ENCODE peak calls at places on chromosomes 16 and 17, in six cellular contexts. O, B, J, M, Z and G are unnamed samples.

GRCh38 chr16:58057126-58057525 is 31.6 kb downstream of the MMP15 start:
- DNase-seq in O (no peak), Z (no peak), B (no peak), J (no peak), M (no peak), G (no peak)

GRCh38 chr16:52624891-52625290 is 77.9 kb upstream of the TOX3 start:
- DNase-seq in O (no peak), Z (no peak), J (no peak), B (no peak), M (no peak), G (no peak)

GRCh38 chr17:81064746-81065475 is 30.0 kb downstream of the BAIAP2 start:
- DNase-seq in O (peak), Z (no peak), J (peak), B (no peak), M (no peak), G (no peak)

GRCh38 chr16:9034056-9034455 is 57.4 kb upstream of the HAPSTR1 start:
- DNase-seq in B (no peak), O (no peak), Z (no peak), J (no peak), M (no peak), G (no peak)

GRCh38 chr17:2230877-2231276 is 72.7 kb downstream of the SMG6 start:
- DNase-seq in B (no peak), J (no peak), M (peak), Z (peak), O (peak), G (no peak)

GRCh38 chr16:86723699-86724098 is 145.3 kb downstream of the FOXL1 start:
- DNase-seq in Z (no peak), J (peak), O (no peak), M (no peak), B (no peak), G (no peak)

GRCh38 chr17:29956225-29956624 is 14.8 kb downstream of the EFCAB5 start:
- DNase-seq in J (no peak), O (no peak), Z (no peak), M (no peak), B (no peak), G (no peak)

GRCh38 chr17:59026176-59026939 is 80.3 kb downstream of the TRIM37 start:
- DNase-seq in Z (no peak), B (no peak), J (no peak), O (no peak), M (no peak), G (no peak)

GRCh38 chr16:49485663-49486062 is 112.1 kb downstream of the C16orf78 start:
- DNase-seq in B (no peak), M (no peak), Z (no peak), J (peak), O (no peak), G (no peak)

GRCh38 chr17:4559139-4559791 is 1.1 kb downstream of the GGT6 start:
- DNase-seq in M (no peak), Z (no peak), O (no peak), J (no peak), B (no peak), G (no peak)

GRCh38 chr16:22366371-22366770 is 8.0 kb downstream of the CDR2 start:
- DNase-seq in B (no peak), O (no peak), J (no peak), M (no peak), Z (no peak), G (no peak)

GRCh38 chr17:29148257-29148789 is 31.9 kb downstream of the MYO18A start:
- DNase-seq in J (no peak), O (no peak), M (no peak), B (no peak), Z (no peak), G (no peak)

DNA sequence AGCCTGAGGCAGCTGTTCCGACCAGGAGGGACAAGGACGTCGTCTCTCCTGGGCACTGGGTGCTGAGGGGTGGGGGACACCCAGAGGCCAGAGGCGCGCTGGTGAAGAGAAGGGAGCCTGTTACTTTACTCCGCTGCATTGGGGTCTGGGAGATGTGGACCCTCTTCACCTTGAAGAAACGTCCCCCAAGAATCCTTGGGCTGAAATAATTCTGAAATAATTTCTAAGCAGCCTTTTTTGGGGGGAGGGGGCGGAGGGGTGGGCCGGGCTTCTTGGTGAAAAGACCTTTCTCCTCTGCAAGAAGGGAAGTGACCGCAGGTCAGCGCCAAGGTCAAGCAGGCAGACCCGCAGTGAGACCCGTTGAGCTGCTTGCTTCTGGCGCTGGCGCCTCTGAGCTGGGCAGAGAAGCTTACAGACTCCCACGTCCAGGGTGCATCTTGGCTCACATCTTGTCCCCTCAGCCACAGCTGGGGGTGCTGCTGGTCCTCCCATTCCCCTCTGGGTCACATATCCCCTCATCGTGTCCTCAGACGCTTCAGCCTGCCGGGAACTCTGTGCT is 1.1 kb downstream of the SYT17 start:
- DNase-seq in M (no peak), B (no peak), J (no peak), O (no peak), Z (no peak), G (no peak)
- H3K4me3 ChIP-seq in M (no peak), B (peak), J (no peak), O (no peak), Z (no peak), G (peak)

DNA sequence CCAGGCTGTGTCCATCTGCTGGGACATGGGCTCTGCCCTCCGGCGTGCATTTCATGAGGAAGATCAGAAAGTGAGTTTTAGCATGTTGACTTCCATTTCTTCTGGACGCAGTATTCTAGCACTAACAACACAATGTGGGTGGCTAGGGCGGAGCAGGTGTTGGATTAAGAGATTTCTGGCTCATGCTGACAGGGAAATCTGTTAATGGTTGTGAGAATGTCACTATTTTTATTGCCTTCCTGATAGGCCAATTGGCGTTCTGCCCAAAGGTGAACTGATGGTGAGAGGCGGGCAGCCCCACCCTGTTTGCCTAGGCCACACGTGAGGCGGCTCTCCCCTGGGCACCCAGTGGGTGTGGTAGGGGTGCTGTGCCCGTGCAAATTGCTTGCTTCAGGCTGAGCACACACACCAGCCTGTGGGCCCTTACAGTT is 30.8 kb downstream of the PGS1 start:
- DNase-seq in M (no peak), O (no peak), J (no peak), B (no peak), Z (no peak), G (no peak)
- H3K23ac ChIP-seq in M (no peak), O (no peak), J (no peak), B (no peak), Z (no peak), G (no peak)

GRCh38 chr16:72876981-72877373 is 171.0 kb downstream of the ZFHX3 start:
- DNase-seq in J (peak), B (no peak), Z (peak), O (no peak), M (no peak), G (no peak)
- H3K4me3 ChIP-seq in J (no peak), B (no peak), Z (no peak), O (no peak), M (no peak), G (no peak)

DNA sequence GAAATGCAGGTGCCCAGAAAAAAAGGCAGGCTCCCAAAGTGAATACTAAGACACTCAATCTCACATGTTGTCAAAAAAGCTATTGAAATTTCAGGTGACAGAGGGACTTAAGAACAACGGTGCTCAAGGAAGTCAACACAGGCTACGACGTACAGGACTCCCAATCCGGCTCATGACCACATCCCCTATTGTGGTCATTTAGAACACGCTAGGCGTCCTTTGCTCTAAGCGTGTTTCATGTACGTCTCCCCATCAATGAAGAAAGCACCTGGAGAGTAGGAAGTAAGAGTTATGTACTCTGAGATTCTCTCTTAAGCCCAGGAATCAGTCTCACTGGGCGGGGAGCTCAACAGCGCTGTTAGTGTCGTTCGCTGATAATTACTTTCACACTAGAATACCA is 94.1 kb downstream of the MRM3 start:
- DNase-seq in M (no peak), J (peak), Z (no peak), B (no peak), O (no peak), G (no peak)
- H3K23ac ChIP-seq in M (no peak), J (no peak), Z (no peak), B (no peak), O (no peak), G (no peak)

GRCh38 chr17:20967776-20968175 is 75.0 kb downstream of the USP22 start:
- DNase-seq in B (no peak), Z (no peak), J (peak), O (peak), M (no peak), G (no peak)
- H3K4me3 ChIP-seq in B (no peak), Z (no peak), J (no peak), O (no peak), M (no peak), G (no peak)

GRCh38 chr16:3098459-3099394 is at the start of gene ZSCAN10:
- DNase-seq in O (no peak), B (peak), M (no peak), J (peak), Z (no peak), G (no peak)
- H3K23ac ChIP-seq in O (peak), B (no peak), M (no peak), J (peak), Z (no peak), G (peak)

GRCh38 chr17:74016504-74016903 is 187.0 kb upstream of the RPL38 start:
- DNase-seq in M (no peak), B (no peak), Z (no peak), J (no peak), O (no peak), G (peak)

GRCh38 chr17:74018116-74018515 is 185.4 kb upstream of the RPL38 start:
- DNase-seq in O (no peak), Z (no peak), B (no peak), M (no peak), J (no peak), G (no peak)

GRCh38 chr17:74020522-74020921 is 183.0 kb upstream of the RPL38 start:
- DNase-seq in O (no peak), B (no peak), J (no peak), Z (no peak), M (no peak), G (no peak)

GRCh38 chr17:74017461-74017860 is 186.0 kb upstream of the RPL38 start:
- DNase-seq in O (no peak), M (no peak), B (no peak), J (no peak), Z (no peak), G (no peak)

GRCh38 chr17:74019860-74020259 is 183.6 kb upstream of the RPL38 start:
- DNase-seq in B (no peak), Z (no peak), M (no peak), J (no peak), O (no peak), G (no peak)
- H3K4me3 ChIP-seq in B (no peak), Z (no peak), M (no peak), J (no peak), O (no peak), G (no peak)

DNA sequence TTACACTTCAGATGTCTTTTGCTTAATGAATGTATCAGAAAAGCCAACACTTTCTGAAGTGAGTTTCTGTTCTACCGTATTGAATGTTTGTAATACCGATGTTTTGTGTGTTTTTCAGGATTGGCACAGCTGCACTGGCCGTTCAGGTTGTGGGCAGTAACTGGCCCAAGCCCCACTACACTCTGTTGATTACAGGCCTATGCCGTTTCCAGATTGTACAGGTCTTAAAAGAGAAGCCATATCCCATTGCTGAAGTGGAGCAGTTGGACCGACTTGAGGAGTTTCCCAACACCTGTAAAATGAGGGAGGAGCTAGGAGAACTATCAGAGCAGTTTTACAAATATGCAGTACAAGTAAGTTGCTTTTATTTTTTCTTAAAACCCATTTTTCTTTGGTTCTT is 4.7 kb upstream of the ABCC11 start:
- DNase-seq in B (no peak), M (no peak), Z (no peak), O (no peak), J (no peak), G (no peak)
- H3K23ac ChIP-seq in B (no peak), M (no peak), Z (no peak), O (no peak), J (no peak), G (no peak)

DNA sequence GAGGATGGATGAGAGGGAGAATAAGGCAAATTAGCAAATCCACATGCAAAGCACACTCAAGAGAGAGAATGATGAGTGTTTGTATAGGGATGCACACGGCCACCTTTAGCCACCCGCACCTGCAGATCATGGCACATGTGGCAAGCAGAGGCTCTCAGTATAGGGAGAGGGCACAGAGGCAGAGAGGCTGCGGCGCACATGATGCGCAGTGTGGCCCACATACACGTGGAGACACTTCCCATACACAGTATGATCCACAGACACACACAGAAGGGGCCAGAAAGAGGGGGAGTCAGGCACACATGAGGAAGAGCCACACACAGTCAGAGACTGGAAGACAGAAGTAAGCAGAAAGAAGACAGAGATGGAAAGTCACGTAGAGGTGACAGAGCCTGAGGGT is 6.5 kb upstream of the CHD3 start:
- DNase-seq in Z (no peak), O (no peak), J (no peak), M (no peak), B (no peak), G (no peak)
- H3K4me3 ChIP-seq in Z (no peak), O (no peak), J (no peak), M (no peak), B (no peak), G (no peak)